ENCODE peak calls at places on chromosomes 11 and 22, in seven cellular contexts. R is upper lobe of right lung; A is AG04450; U is Karpas-422; D is hepatocyte; X is effector memory CD4-positive, alpha-beta T cell; I is left ventricle myocardium inferior. Y is an unnamed sample.

GRCh38 chr11:107018274-107018901 is at the start of gene GUCY1A2:
- DNase-seq in D (peak), A (no peak), X (no peak), R (no peak), I (peak), U (no peak), Y (no peak)

GRCh38 chr11:126185200-126186030 is 26.0 kb downstream of the RPUSD4 start:
- DNase-seq in D (no peak), U (no peak), R (no peak), X (no peak), I (no peak), A (no peak), Y (no peak)

GRCh38 chr22:24550902-24551229 is 4.1 kb downstream of the GUCD1 start:
- DNase-seq in U (no peak), R (no peak), I (no peak), X (no peak), D (no peak), A (no peak), Y (peak)

GRCh38 chr11:98842187-98842586 is 178.6 kb upstream of the CNTN5 start:
- DNase-seq in R (no peak), U (no peak), A (no peak), D (no peak), X (no peak), I (no peak), Y (no peak)

GRCh38 chr11:112784323-112785073 is 176.7 kb upstream of the NCAM1 start:
- DNase-seq in D (peak), A (no peak), R (no peak), I (peak), X (no peak), U (no peak), Y (no peak)

GRCh38 chr22:46147061-46147460 is 3.3 kb upstream of the PPARA start:
- DNase-seq in U (no peak), D (no peak), A (no peak), X (no peak), I (no peak), R (peak), Y (no peak)

GRCh38 chr22:17774206-17774927 is at the start of gene BID:
- DNase-seq in I (peak), A (no peak), D (peak), R (peak), X (peak), U (peak), Y (peak)

GRCh38 chr11:114679505-114679904 is 1.2 kb downstream of the NXPE2 start:
- DNase-seq in I (no peak), A (no peak), U (no peak), X (no peak), R (no peak), D (no peak), Y (no peak)

GRCh38 chr11:8329336-8329735 is 65.7 kb upstream of the LMO1 start:
- DNase-seq in I (no peak), R (no peak), D (no peak), X (no peak), A (no peak), U (no peak), Y (no peak)

GRCh38 chr11:69217276-69218105 is 61.8 kb downstream of the SMIM38 start:
- DNase-seq in R (peak), A (no peak), U (no peak), X (no peak), D (no peak), I (no peak), Y (no peak)

GRCh38 chr22:29483254-29483653 is 3.2 kb downstream of the NEFH start:
- DNase-seq in R (no peak), U (no peak), I (no peak), X (no peak), D (no peak), A (no peak), Y (no peak)

GRCh38 chr11:118930152-118930712 is 4.5 kb upstream of the BCL9L start:
- DNase-seq in R (peak), D (peak), X (peak), U (peak), A (no peak), I (peak), Y (peak)

GRCh38 chr11:68255526-68255925 is 16.2 kb downstream of the C11orf24 start:
- DNase-seq in A (no peak), I (no peak), R (no peak), X (no peak), U (no peak), D (no peak), Y (no peak)

GRCh38 chr11:65718531-65718930 is 2.1 kb downstream of the RNASEH2C start:
- DNase-seq in I (no peak), A (no peak), U (no peak), R (no peak), X (no peak), D (no peak), Y (no peak)

GRCh38 chr22:24803064-24803542 is 2.9 kb upstream of the SGSM1 start:
- DNase-seq in A (no peak), R (peak), D (peak), U (peak), X (peak), I (peak), Y (peak)

GRCh38 chr11:31817621-31818493 is 6.7 kb upstream of the PAX6 start:
- DNase-seq in X (no peak), I (no peak), R (no peak), A (no peak), U (no peak), D (no peak), Y (no peak)

GRCh38 chr22:19448739-19449421 is 1.4 kb upstream of the C22orf39 start:
- DNase-seq in D (no peak), I (no peak), R (no peak), X (no peak), A (no peak), U (peak), Y (peak)

GRCh38 chr11:10125522-10126133 is 168.4 kb downstream of the SBF2 start:
- DNase-seq in R (no peak), I (no peak), D (no peak), A (no peak), X (no peak), U (no peak), Y (no peak)

GRCh38 chr22:20117656-20118571 is 888 bp upstream of the TRMT2A start:
- DNase-seq in R (peak), X (peak), U (peak), D (peak), A (no peak), I (peak), Y (peak)

GRCh38 chr11:73317373-73317772 is 9.3 kb downstream of the ARHGEF17 start:
- DNase-seq in D (no peak), A (no peak), U (no peak), X (no peak), I (peak), R (peak), Y (no peak)

GRCh38 chr11:124315052-124315451 is 1.3 kb upstream of the OR8D1 start:
- DNase-seq in U (no peak), A (peak), X (no peak), I (no peak), R (no peak), D (no peak), Y (no peak)

GRCh38 chr22:32480238-32480637 is 5.6 kb downstream of the FBXO7 start:
- DNase-seq in X (no peak), A (no peak), R (no peak), U (peak), I (no peak), D (no peak), Y (peak)

GRCh38 chr11:117931971-117932370 is 2.8 kb upstream of the TMPRSS13 start:
- DNase-seq in I (no peak), X (no peak), A (no peak), U (no peak), D (no peak), R (no peak), Y (no peak)

GRCh38 chr11:96388891-96389603 is 665 bp downstream of the CCDC82 start:
- DNase-seq in D (no peak), A (peak), X (no peak), I (no peak), R (no peak), U (no peak), Y (peak)

GRCh38 chr11:123381817-123382554 is 48.1 kb upstream of the GRAMD1B start:
- DNase-seq in X (no peak), I (no peak), D (no peak), A (no peak), U (no peak), R (no peak), Y (no peak)

GRCh38 chr22:48628891-48629559 is 1198.6 kb downstream of the BRD1 start:
- DNase-seq in U (no peak), D (no peak), A (no peak), I (no peak), X (no peak), R (no peak), Y (no peak)

GRCh38 chr11:1872267-1872985 is 19.3 kb downstream of the PRR33 start:
- DNase-seq in A (no peak), D (no peak), I (peak), R (peak), U (no peak), X (no peak), Y (no peak)
- H3K27ac ChIP-seq in A (no peak), D (no peak), I (peak), R (no peak), U (no peak), X (peak), Y (no peak)

GRCh38 chr11:128547946-128548654 is 39.3 kb downstream of the ETS1 start:
- DNase-seq in X (no peak), I (no peak), U (no peak), D (no peak), R (no peak), A (no peak), Y (no peak)

GRCh38 chr11:128548655-128549255 is 38.6 kb downstream of the ETS1 start:
- DNase-seq in D (peak), I (peak), U (peak), A (no peak), X (no peak), R (peak), Y (peak)

GRCh38 chr11:128550261-128550821 is 37.0 kb downstream of the ETS1 start:
- DNase-seq in I (no peak), U (peak), D (no peak), R (no peak), A (no peak), X (no peak), Y (no peak)

GRCh38 chr11:128550967-128551522 is 36.3 kb downstream of the ETS1 start:
- DNase-seq in U (peak), D (no peak), R (no peak), A (no peak), I (no peak), X (no peak), Y (peak)

DNA sequence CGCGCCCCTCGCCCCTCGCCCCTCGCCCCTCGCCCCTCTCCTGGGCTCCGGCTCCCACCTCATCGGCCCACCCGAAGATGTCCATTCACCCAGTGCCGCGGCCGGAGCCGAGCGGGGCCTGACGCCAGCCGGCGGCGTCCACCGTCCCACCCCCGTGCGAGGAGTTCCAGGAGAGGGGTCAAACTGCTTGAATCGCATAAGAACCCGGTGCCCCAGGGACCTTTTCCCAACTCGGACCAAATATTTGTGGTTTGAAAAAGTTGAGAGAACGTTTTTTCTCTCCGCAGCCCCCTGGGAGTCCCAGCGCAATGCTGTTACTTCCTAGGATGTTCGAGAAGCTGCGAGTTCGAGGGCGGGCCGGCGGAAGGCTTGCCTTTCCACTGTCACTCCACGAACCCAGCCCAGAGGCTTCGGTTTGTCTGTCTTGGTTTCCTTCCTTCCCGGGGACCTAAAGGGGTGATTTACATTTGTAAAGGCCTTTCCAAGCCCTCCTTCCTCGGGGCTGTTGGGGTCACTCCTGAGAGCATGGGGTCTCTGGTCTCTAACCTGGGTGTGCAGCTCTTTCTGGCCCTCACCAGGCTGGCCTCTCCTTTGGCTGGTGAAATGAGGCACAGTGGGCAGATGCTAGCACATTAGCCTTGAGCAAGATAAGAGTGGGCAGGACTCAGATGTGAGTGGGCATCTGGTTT is 38.0 kb downstream of the ETS1 start:
- DNase-seq in I (peak), D (no peak), X (no peak), A (no peak), U (no peak), R (no peak), Y (no peak)
- H3K4me3 ChIP-seq in I (peak), D (peak), X (peak), A (peak), U (no peak), R (peak), Y (no peak)

GRCh38 chr11:34501500-34501899 is 12.1 kb downstream of the ELF5 start:
- DNase-seq in D (peak), I (no peak), X (no peak), U (no peak), A (peak), R (no peak), Y (no peak)
- H3K27ac ChIP-seq in D (no peak), I (no peak), X (no peak), U (no peak), A (peak), R (peak), Y (no peak)

DNA sequence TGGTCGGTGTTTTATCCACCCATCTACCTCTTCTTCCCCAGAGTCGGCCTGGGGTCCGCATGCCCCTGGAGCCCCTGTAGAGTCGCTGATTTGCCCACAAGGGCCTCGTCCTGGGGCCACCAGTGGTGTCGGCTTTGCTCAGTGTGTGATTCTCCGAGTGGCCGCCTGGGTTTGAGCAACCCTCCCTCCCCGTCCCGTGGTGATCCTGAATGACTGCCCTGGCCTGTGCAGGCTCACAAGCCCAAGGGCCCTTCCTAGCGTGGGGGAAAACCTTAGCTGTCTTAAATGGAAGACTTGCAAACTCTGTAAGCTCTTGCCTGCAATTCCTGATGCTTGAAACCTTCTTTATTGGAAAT is 128.3 kb downstream of the OSBP2 start:
- DNase-seq in I (no peak), R (peak), D (no peak), U (no peak), X (no peak), A (no peak), Y (no peak)
- H3K4me3 ChIP-seq in I (peak), R (peak), D (no peak), U (no peak), X (no peak), A (no peak), Y (no peak)

GRCh38 chr11:83158474-83158786 is 1.5 kb downstream of the PCF11 start:
- DNase-seq in A (no peak), R (no peak), D (no peak), I (no peak), X (no peak), U (no peak), Y (no peak)
- H3K27ac ChIP-seq in A (no peak), R (peak), D (peak), I (peak), X (peak), U (peak), Y (peak)

DNA sequence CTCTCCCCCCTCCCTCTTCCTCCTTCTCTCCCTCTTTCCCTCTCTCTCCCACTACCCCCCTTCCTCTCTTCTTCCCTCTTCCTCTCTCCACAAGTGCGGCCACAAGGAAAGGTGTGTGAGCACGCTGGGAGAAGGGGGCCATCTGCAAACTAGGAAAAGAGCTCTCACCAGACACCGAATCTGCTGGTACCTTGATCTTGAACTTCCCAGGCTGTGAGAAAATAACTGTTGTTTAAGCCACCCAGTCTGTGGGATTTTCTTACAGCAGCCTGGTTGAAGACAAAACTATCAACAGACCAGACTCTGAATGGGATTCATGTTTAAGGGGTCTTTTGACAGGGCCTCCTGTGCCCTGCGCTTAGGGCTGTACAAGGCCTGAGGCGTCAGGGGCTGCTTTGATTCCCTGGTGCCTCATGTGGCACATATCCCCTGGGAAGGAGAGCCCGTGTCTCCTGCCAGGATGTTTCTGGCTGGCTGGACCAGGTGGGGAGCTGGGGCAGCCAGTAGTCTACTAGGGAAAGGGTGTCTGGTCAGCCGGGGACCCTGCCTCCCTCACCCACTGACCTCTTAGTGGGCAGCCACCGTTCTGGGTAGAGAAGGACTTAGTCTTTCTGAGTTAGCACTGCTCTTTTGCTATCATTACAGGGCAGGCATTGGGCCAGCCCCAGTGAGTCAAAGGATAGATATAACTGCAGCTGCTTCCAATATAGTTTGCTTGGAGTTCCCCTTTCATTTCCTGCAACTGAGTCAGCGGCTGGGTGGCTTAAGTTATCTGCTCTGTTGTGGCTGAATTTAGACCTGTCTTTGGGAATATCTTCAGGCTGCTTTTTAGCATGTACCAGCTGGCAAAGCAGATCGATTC is 6.2 kb downstream of the PANX1 start:
- DNase-seq in U (no peak), I (peak), X (no peak), R (no peak), D (peak), A (peak), Y (no peak)
- H3K4me3 ChIP-seq in U (no peak), I (peak), X (no peak), R (no peak), D (no peak), A (peak), Y (no peak)

GRCh38 chr11:2725367-2726300 is 25.8 kb upstream of the KCNQ1OT1 start:
- DNase-seq in D (peak), U (no peak), X (no peak), I (peak), R (no peak), A (peak), Y (no peak)
- H3K27ac ChIP-seq in D (peak), U (no peak), X (no peak), I (peak), R (peak), A (peak), Y (no peak)